ENCODE peak calls at places on chromosomes 11 and 22, in four cellular contexts. R, C, S and A are unnamed samples.
A peak's percentile ranks its signal among the peaks of the same experiment; 100 is the strongest.

GRCh38 chr22:27986937-27987336 is 67.9 kb upstream of the PITPNB start:
- DNase-seq in R (no peak), C (no peak), S (no peak), A (no peak)

GRCh38 chr11:28679795-28680194 is 571.6 kb downstream of the METTL15 start:
- DNase-seq in R (peak; percentile 88), C (no peak), S (no peak), A (no peak)

GRCh38 chr22:37427128-37427710 is at the start of gene ELFN2:
- DNase-seq in R (peak; percentile 10), C (no peak), S (no peak), A (no peak)

GRCh38 chr11:8016396-8016949 is 29.3 kb downstream of the EIF3F start:
- DNase-seq in R (no peak), C (no peak), S (peak; percentile 61), A (peak; percentile 77)

GRCh38 chr11:131899954-131900580 is 529.7 kb downstream of the NTM start:
- DNase-seq in R (no peak), C (no peak), S (no peak), A (peak; percentile 60)

GRCh38 chr11:86176165-86176884 is 68.2 kb upstream of the EED start:
- DNase-seq in R (peak; percentile 52), C (no peak), S (peak; percentile 90), A (no peak)

GRCh38 chr11:44979536-44980399 is 29.1 kb upstream of the TP53I11 start:
- DNase-seq in R (no peak), C (no peak), S (peak; percentile 33), A (peak; percentile 86)

GRCh38 chr22:31442768-31443489 is 43.5 kb downstream of the DRG1 start:
- DNase-seq in R (no peak), C (no peak), S (peak; percentile 36), A (peak; percentile 22)

GRCh38 chr11:69896250-69896649 is 77.0 kb upstream of the FGF3 start:
- DNase-seq in R (peak; percentile 68), C (no peak), S (peak; percentile 8), A (no peak)

GRCh38 chr22:36194971-36195370 is 6.6 kb downstream of the APOL4 start:
- DNase-seq in R (peak; percentile 77), C (peak; percentile 29), S (peak; percentile 75), A (peak; percentile 91)

GRCh38 chr11:69969890-69970784 is 108.0 kb upstream of the ANO1 start:
- DNase-seq in R (no peak), C (no peak), S (no peak), A (peak; percentile 35)

GRCh38 chr11:114566273-114566672 is 6.6 kb upstream of the NXPE1 start:
- DNase-seq in R (no peak), C (peak; percentile 3), S (no peak), A (no peak)

GRCh38 chr11:112863304-112863703 is 97.9 kb upstream of the NCAM1 start:
- DNase-seq in R (no peak), C (no peak), S (no peak), A (no peak)

GRCh38 chr11:3893311-3893710 is 37.8 kb downstream of the STIM1 start:
- DNase-seq in R (no peak), C (no peak), S (no peak), A (no peak)

GRCh38 chr11:114586797-114587196 is 8.8 kb downstream of the NXPE4 start:
- DNase-seq in R (peak; percentile 10), C (no peak), S (peak; percentile 17), A (peak; percentile 16)

GRCh38 chr11:63132985-63133775 is 10.8 kb downstream of the SLC22A24 start:
- DNase-seq in R (no peak), C (no peak), S (no peak), A (no peak)

GRCh38 chr22:36244522-36245391 is 5.4 kb upstream of the APOL2 start:
- DNase-seq in R (peak; percentile 52), C (no peak), S (no peak), A (no peak)

GRCh38 chr22:47899894-47900293 is 1137.4 kb downstream of the TBC1D22A start:
- DNase-seq in R (no peak), C (no peak), S (no peak), A (no peak)

GRCh38 chr22:39183991-39184585 is 31.6 kb upstream of the CBX7 start:
- DNase-seq in R (peak; percentile 63), C (no peak), S (no peak), A (peak; percentile 56)

GRCh38 chr11:32015435-32015834 is 75.4 kb upstream of the RCN1 start:
- DNase-seq in R (no peak), C (no peak), S (no peak), A (no peak)

GRCh38 chr11:61747389-61748285 is 4.8 kb upstream of the MYRF start:
- DNase-seq in R (peak; percentile 59), C (peak; percentile 61), S (peak; percentile 83), A (peak; percentile 77)

GRCh38 chr11:78216021-78216420 is 27.3 kb downstream of the USP35 start:
- DNase-seq in R (no peak), C (no peak), S (no peak), A (no peak)

GRCh38 chr22:46487318-46487717 is 50.1 kb downstream of the CELSR1 start:
- DNase-seq in R (no peak), C (no peak), S (no peak), A (no peak)

GRCh38 chr11:10322830-10323792 is 18.2 kb downstream of the ADM start:
- DNase-seq in R (peak; percentile 93), C (no peak), S (peak; percentile 98), A (peak; percentile 81)

GRCh38 chr11:130051077-130051476 is 18.6 kb upstream of the APLP2 start:
- DNase-seq in R (peak; percentile 53), C (no peak), S (peak; percentile 85), A (no peak)

GRCh38 chr22:24160546-24160945 is 20.7 kb upstream of the SUSD2 start:
- DNase-seq in R (no peak), C (no peak), S (no peak), A (no peak)

GRCh38 chr11:17597770-17598169 is 50.7 kb downstream of the OTOG start:
- DNase-seq in R (no peak), C (no peak), S (no peak), A (no peak)

GRCh38 chr11:1778141-1778911 is 14.6 kb upstream of the CTSD start:
- DNase-seq in R (no peak), C (no peak), S (no peak), A (no peak)

GRCh38 chr11:113193894-113194293 is 120.5 kb upstream of the TTC12 start:
- DNase-seq in R (no peak), C (no peak), S (no peak), A (no peak)

GRCh38 chr22:48077699-48078098 is 1315.2 kb downstream of the TBC1D22A start:
- DNase-seq in R (no peak), C (no peak), S (no peak), A (no peak)

GRCh38 chr11:112884012-112884767 is 77.0 kb upstream of the NCAM1 start:
- DNase-seq in R (no peak), C (no peak), S (no peak), A (no peak)

GRCh38 chr11:65868076-65868667 is 4.4 kb downstream of the EFEMP2 start:
- DNase-seq in R (no peak), C (peak; percentile 62), S (no peak), A (peak; percentile 84)

GRCh38 chr22:36493690-36494110 is 12.3 kb upstream of the TXN2 start:
- DNase-seq in R (no peak), C (no peak), S (peak; percentile 31), A (no peak)

GRCh38 chr22:20604776-20605221 is 97.4 kb downstream of the MED15 start:
- DNase-seq in R (no peak), C (no peak), S (peak; percentile 33), A (no peak)

GRCh38 chr22:21712751-21713427 is 22.7 kb downstream of the YPEL1 start:
- DNase-seq in R (peak; percentile 78), C (no peak), S (peak; percentile 75), A (peak; percentile 89)

GRCh38 chr22:42202669-42203068 is 67.8 kb downstream of the TCF20 start:
- DNase-seq in R (peak; percentile 67), C (no peak), S (no peak), A (peak; percentile 16)

DNA sequence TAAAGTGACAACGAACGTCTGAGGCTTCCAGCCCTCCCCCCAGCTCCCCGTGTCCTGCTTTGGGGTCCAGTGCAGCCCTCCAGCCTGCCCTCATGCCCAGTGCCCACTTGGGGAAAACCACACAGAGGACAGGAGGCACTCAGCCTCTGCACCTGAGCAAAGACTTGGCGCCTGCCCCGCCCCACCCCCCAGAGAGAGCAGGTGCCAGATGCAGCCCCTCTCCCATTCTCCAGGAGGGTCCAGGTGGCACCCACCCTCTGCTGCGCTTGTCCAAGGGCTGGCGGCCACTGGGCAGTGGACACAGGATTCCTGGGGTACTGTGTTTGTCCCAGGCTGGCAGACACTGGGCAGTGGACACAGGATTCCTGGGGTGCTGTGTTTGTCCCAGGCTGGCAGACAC is 15.7 kb downstream of the RNH1 start:
- DNase-seq in R (no peak), C (no peak), S (no peak), A (no peak)
- H2AK5ac ChIP-seq in R (no peak overlapping the region), C (no peak overlapping the region), S (no peak overlapping the region), A (no peak overlapping the region)

DNA sequence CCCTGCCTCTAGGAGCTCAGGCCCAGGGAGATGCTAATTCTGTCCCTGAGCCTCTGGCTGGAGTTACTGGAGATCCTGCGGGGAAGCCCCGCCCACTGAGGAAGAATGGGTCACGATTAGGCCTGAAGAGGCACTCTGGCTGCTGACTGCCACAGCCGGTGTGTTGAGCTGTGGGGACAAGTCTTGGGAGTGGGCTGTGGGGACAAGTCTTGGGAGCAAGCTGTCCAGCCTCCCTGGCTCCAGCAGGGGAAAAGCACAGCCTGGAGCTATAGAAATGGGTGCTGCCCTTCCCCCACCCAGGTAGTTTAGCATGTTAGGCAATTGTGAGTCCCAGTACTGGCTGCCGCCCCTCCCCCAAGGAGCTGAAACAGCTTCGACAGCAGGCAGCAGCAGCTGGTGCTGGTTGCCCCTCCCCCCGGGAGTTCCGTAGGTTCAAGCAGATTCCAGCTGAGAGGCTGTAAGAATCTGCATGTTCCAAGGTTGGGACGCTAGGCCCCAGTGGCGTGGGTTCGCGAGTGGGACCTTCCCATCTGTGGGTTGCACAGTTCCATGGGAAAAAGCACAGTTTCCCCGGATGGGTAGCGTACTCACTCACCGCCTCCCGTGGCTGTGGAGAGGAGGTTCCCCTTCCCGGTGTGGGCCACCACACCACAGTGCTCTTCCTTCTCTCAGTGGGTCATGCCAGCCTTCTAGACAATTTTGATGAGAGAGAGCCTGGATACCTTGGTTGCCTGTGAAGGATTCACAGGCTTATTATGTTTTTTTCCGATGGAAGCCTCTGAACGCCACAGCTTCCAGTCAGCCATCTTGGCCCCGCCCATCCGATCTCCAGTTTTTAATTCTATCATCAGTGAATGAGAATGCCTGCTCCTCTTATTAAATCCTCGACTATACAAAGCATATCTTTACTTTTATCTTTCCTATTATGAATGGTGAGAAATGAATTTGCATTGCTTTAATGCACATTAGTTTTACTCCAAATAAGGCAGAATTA is 61.5 kb downstream of the MSANTD4 start:
- DNase-seq in R (no peak), C (no peak), S (peak; percentile 32), A (peak; percentile 58)
- H2BK5ac ChIP-seq in R (no peak overlapping the region), C (no peak overlapping the region), S (no peak overlapping the region), A (no peak overlapping the region)

GRCh38 chr11:122729139-122729538 is 73.6 kb downstream of the UBASH3B start:
- DNase-seq in R (no peak), C (no peak), S (no peak), A (no peak)
- H2AK5ac ChIP-seq in R (peak overlapping the region; percentile 17), C (no peak overlapping the region), S (no peak overlapping the region), A (no peak overlapping the region)

GRCh38 chr22:44819966-44820631 is 67.7 kb downstream of the ARHGAP8 start:
- DNase-seq in R (no peak), C (no peak), S (no peak), A (peak; percentile 24)
- H2BK5ac ChIP-seq in R (no peak overlapping the region), C (no peak overlapping the region), S (no peak overlapping the region), A (no peak overlapping the region)

DNA sequence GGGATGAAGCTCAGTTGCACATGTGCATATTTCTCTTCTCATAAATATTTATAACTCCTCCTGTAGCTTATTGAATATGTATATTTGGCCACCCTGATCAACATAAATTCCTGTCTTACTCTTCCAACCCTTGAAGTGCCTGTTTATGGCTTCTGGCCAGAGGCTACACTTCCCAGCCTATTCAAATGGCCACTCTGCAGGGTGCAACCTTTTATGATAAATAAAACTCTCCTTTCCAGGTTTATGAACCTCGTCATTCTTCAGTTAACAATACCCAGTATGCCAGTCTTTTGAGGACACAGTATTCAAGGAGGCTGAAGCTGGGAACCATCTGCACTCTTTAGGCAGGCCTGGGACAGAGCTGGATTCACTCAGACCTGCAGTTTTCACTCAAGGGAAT is 2.6 kb upstream of the RTL6 start:
- DNase-seq in R (no peak), C (no peak), S (no peak), A (no peak)
- H2AK5ac ChIP-seq in R (no peak overlapping the region), C (no peak overlapping the region), S (no peak overlapping the region), A (no peak overlapping the region)